ENCODE peak calls at places on chromosome 9, in nine cellular contexts. U, A, X, T, O, S, N, J and M are unnamed samples.

GRCh38 chr9:122213589-122214413 is 15.0 kb downstream of the LHX6 start:
- DNase-seq in U (no peak), N (peak), A (peak), O (peak), S (peak), X (no peak), J (no peak), T (peak), M (no peak)

GRCh38 chr9:121620777-121621437 is 30.5 kb upstream of the DAB2IP start:
- DNase-seq in A (no peak), T (no peak), N (no peak), X (peak), U (no peak), J (no peak), O (peak), S (peak), M (no peak)

GRCh38 chr9:70133253-70134208 is 89.9 kb downstream of the MAMDC2 start:
- DNase-seq in A (no peak), J (peak), O (no peak), N (no peak), X (no peak), T (no peak), U (no peak), S (no peak), M (no peak)

GRCh38 chr9:79053613-79054012 is 518.2 kb upstream of the TLE4 start:
- DNase-seq in U (no peak), A (no peak), X (no peak), T (peak), J (peak), O (no peak), N (no peak), S (no peak), M (no peak)

GRCh38 chr9:114302727-114303126 is 20.2 kb upstream of the ORM1 start:
- DNase-seq in X (no peak), U (peak), J (no peak), A (peak), T (no peak), S (no peak), O (no peak), N (no peak), M (no peak)

GRCh38 chr9:94173632-94174031 is 85.5 kb upstream of the ZNF169 start:
- DNase-seq in T (no peak), N (no peak), J (no peak), S (no peak), O (no peak), U (no peak), X (no peak), A (no peak), M (no peak)

GRCh38 chr9:79581388-79581787 is 9.6 kb downstream of the TLE4 start:
- DNase-seq in N (no peak), S (no peak), U (no peak), X (peak), O (peak), J (peak), T (no peak), A (no peak), M (no peak)

GRCh38 chr9:2150338-2150737 is 135.2 kb downstream of the SMARCA2 start:
- DNase-seq in X (no peak), J (no peak), O (no peak), A (no peak), T (no peak), N (no peak), S (no peak), U (no peak), M (no peak)

GRCh38 chr9:4327504-4328191 is 27.8 kb upstream of the GLIS3 start:
- DNase-seq in O (no peak), J (peak), T (peak), A (no peak), U (no peak), N (no peak), S (no peak), X (peak), M (no peak)

GRCh38 chr9:79693750-79694149 is 122.0 kb downstream of the TLE4 start:
- DNase-seq in S (no peak), A (no peak), J (no peak), U (no peak), X (no peak), O (no peak), N (no peak), T (no peak), M (no peak)

GRCh38 chr9:36779582-36779981 is 206.9 kb downstream of the MELK start:
- DNase-seq in X (no peak), A (no peak), O (no peak), S (no peak), J (no peak), U (no peak), N (no peak), T (no peak), M (no peak)

GRCh38 chr9:18905033-18905882 is 127.8 kb downstream of the SAXO1 start:
- DNase-seq in N (no peak), S (no peak), X (peak), A (no peak), U (no peak), O (no peak), J (peak), T (peak), M (no peak)

GRCh38 chr9:21031091-21031817 is at the start of gene HACD4:
- DNase-seq in S (no peak), N (no peak), A (peak), T (no peak), J (peak), X (peak), O (no peak), U (peak), M (no peak)

GRCh38 chr9:15374310-15374709 is 48.4 kb upstream of the SNAPC3 start:
- DNase-seq in U (no peak), X (no peak), T (no peak), A (no peak), O (no peak), J (no peak), N (peak), S (no peak), M (no peak)

GRCh38 chr9:97406620-97407177 is 5.2 kb upstream of the TDRD7 start:
- DNase-seq in O (no peak), J (no peak), X (no peak), U (no peak), S (peak), T (no peak), A (no peak), N (no peak), M (no peak)
- H3K4me3 ChIP-seq in O (no peak), J (no peak), X (no peak), U (no peak), S (peak), T (no peak), A (no peak), N (no peak), M (no peak)

GRCh38 chr9:74742176-74742575 is 145.5 kb downstream of the TRPM6 start:
- DNase-seq in O (no peak), T (no peak), N (no peak), A (no peak), X (no peak), J (no peak), S (no peak), U (no peak), M (no peak)

DNA sequence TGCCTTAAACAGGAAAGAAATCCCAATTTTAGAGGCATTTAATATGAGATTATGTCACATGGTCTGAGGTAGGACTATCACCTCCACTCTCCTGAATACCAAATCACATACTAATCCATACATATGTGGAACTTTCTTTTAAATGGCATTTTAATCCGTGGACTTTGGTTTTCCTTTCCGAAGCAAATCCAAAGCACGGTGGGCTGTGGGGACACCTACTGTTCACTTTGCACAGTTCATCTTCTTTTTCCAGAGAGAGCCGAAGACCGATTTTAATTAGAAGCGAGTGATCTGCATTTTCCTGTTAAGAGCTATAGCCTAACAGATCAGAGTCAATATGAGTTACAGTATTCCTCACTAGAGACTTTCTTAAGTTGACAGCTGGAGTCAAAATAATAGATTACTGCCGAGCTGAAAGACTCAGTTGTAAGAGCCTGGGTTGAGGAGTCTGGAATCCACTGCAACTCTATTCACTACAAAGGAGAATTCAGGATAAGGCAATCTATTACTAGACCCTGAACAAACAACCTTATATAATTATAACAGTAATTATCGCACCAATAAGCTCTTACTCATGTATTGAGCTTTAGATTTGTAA is 144.8 kb downstream of the TRPM6 start:
- DNase-seq in A (no peak), X (peak), N (no peak), T (peak), J (peak), S (peak), O (peak), U (no peak), M (no peak)
- TF ChIP-seq CTCF in A (peak), X (peak), N (peak), T (peak), J (peak), S (peak), O (peak), U (no peak), M (peak)

GRCh38 chr9:126470251-126470993 is 143.3 kb upstream of the LMX1B start:
- DNase-seq in X (no peak), T (no peak), O (no peak), S (no peak), N (peak), J (no peak), U (no peak), A (no peak), M (no peak)

GRCh38 chr9:126472931-126473330 is 140.8 kb upstream of the LMX1B start:
- DNase-seq in J (no peak), A (no peak), U (no peak), N (no peak), O (no peak), T (no peak), S (no peak), X (no peak), M (no peak)

GRCh38 chr9:126472446-126472845 is 141.3 kb upstream of the LMX1B start:
- DNase-seq in S (no peak), J (no peak), X (no peak), N (no peak), U (no peak), O (no peak), T (no peak), A (no peak), M (no peak)

GRCh38 chr9:126468141-126468825 is 141.7 kb downstream of the MVB12B start:
- DNase-seq in J (no peak), S (no peak), A (no peak), U (peak), N (no peak), O (no peak), X (no peak), T (no peak), M (no peak)

DNA sequence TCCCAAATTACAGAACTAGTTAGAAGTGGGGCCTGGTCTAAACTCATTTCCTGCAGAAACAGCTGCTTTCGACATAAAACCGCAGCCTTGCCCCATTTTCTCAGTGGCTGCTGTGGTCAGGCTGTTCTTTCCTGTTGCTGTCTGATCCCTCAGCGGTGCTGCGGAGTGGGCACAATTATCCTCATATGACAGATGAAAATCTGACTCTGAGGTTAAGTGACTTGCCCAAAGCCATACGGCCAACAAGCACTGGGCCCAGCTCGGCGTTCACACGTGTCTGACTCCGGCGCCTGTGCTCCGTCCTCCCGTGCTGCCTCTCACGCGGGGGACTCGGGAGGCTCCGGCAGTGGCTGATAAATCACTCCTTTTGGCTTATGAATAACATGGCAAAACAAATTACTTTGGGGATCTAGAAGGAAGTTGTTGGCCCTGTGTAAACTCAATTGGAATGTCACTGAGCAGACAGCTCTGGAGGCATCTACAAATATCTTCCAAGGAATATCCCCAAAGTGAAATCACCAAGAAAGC is 142.6 kb upstream of the LMX1B start:
- DNase-seq in A (peak), U (peak), J (peak), N (peak), T (no peak), S (no peak), O (no peak), X (peak), M (no peak)
- H3K4me3 ChIP-seq in A (no peak), U (no peak), J (no peak), N (no peak), T (no peak), S (no peak), O (no peak), X (no peak), M (no peak)

DNA sequence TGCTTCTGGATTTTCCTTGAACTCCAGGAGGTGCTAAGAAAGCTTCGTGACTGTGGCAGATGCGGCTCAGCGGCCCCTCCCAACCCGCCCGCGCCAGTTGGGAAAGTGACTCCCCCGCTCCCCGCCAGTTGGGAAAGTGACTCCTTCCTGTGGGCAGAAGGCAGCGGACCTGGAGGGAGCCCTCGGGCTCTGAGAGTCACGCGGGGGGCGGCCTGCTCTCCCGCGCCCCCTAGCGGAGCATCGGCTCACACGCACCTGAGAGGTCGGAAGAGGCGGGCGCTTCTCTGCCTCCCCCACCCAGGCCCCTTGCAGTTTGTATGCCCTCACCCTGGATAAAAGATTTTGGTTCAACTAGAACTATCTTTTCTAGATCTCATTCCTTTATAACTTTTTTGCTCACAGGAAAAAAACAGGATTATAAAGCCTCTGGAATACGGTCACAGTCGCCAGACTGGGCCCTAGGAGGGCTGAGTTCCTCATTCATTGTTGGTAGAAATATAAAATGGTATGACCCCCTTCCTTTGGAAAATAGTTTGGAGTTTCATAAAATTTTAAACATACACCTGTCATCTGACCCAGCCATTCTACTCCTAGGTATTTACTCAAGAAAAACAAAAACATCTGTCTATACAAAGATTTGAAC is 82.2 kb downstream of the HSD17B3 start:
- DNase-seq in S (no peak), X (peak), J (no peak), O (no peak), U (peak), T (no peak), A (peak), N (no peak), M (no peak)
- TF ChIP-seq CTCF in S (peak), X (peak), J (peak), O (peak), U (no peak), T (peak), A (peak), N (no peak), M (peak)

GRCh38 chr9:89467278-89467625 is 30.7 kb downstream of the SEMA4D start:
- DNase-seq in U (no peak), A (no peak), O (no peak), X (no peak), T (no peak), S (no peak), N (no peak), J (no peak), M (no peak)

GRCh38 chr9:89466451-89467277 is 31.2 kb downstream of the SEMA4D start:
- DNase-seq in S (no peak), U (peak), J (no peak), X (no peak), T (no peak), A (no peak), N (no peak), O (no peak), M (no peak)

GRCh38 chr9:89469003-89469402 is 28.9 kb downstream of the SEMA4D start:
- DNase-seq in O (no peak), S (no peak), U (peak), N (no peak), T (no peak), J (no peak), X (no peak), A (no peak), M (no peak)

GRCh38 chr9:89470239-89470638 is 27.7 kb downstream of the SEMA4D start:
- DNase-seq in J (no peak), T (no peak), N (no peak), A (no peak), S (no peak), U (peak), X (no peak), O (no peak), M (peak)

DNA sequence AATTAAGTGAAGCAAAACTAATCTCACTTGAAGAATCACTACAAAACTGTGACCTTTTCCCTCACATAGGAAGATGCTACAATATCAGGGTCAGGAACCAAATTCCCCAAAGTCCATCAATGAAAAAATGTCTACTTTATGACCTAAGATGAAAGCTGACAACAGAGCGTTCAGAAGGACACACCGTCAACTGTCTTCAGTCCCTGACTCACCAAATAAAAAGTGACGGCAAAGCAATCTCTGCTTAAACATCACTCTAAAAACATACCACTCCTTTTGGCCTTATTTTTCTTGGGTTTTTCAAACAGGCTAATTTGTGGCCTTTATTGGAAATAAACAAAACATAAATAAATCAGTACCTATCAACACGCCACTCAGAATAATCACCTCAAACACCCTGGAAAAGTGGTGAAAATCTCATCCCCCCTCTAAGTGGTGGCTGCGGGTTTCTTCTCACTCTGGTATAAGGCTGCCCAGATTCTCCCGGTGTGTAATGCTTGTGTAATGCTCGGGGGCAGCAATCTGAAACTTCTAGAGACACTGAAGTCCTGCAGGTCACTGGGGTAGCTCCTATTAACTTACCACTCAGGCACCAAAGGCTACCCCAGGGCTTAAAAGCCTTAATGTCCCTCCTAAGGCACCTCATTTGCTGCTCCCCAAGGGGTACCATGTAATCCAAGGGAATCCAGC is 29.5 kb downstream of the SEMA4D start:
- DNase-seq in J (no peak), X (no peak), O (no peak), U (peak), S (no peak), A (no peak), T (no peak), N (no peak), M (no peak)
- H3K4me3 ChIP-seq in J (no peak), X (no peak), O (no peak), U (no peak), S (no peak), A (no peak), T (no peak), N (no peak), M (no peak)

GRCh38 chr9:130432796-130433167 is 12.0 kb upstream of the ASS1 start:
- DNase-seq in U (no peak), J (no peak), T (no peak), N (no peak), S (no peak), O (no peak), A (no peak), X (no peak), M (no peak)

GRCh38 chr9:130433168-130433946 is 11.4 kb upstream of the ASS1 start:
- DNase-seq in U (no peak), T (peak), J (peak), S (no peak), A (no peak), X (peak), O (peak), N (no peak), M (no peak)

GRCh38 chr9:130430734-130431535 is 13.8 kb upstream of the ASS1 start:
- DNase-seq in T (no peak), A (no peak), N (no peak), X (no peak), J (no peak), O (no peak), U (no peak), S (no peak), M (no peak)

GRCh38 chr9:130431536-130432303 is 13.0 kb upstream of the ASS1 start:
- DNase-seq in J (no peak), X (no peak), A (no peak), S (no peak), T (no peak), O (no peak), U (no peak), N (no peak), M (no peak)

DNA sequence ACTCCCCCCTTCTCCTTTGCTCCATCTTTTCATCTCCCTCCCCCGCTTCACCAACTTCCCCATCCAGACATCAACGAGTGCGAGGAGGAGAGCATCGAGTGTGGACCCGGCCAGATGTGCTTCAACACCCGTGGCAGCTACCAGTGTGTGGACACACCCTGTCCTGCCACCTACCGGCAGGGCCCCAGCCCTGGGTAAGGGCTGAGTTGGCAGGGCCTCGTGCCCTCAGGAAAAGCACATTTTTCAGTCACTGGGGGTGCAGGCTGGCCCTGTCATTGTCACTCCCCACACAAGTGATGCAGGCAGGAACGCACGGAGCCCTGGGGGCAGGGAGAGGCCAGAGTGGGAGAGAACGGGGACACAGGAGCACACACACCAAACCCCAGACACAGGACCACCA is 12.4 kb upstream of the ASS1 start:
- DNase-seq in S (no peak), T (peak), U (no peak), X (no peak), O (no peak), J (no peak), N (no peak), A (no peak), M (no peak)
- TF ChIP-seq CTCF in S (peak), T (peak), U (no peak), X (no peak), O (peak), J (no peak), N (no peak), A (no peak), M (peak)

DNA sequence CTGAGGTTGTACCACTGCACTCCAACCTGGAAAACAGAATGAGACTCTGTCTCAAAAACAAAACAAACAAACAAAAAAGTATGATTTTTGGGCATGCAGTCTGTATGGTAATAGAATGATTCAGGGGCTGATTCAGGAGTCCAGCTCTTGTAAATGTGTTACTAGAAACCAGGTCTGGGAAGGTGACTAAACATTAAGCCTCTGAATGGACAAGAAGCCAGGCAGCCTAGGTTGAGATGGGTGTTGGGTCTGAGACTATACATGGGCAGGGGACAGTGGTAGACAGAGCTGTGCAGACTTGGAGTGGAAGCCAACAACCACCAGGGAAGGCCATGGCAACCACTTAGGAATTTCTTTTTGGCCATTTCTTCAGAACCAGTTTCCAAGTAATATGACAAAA is 64.9 kb upstream of the TLE1 start:
- DNase-seq in J (peak), O (no peak), U (no peak), A (no peak), N (no peak), S (no peak), T (peak), X (no peak), M (no peak)
- H3K4me3 ChIP-seq in J (no peak), O (no peak), U (no peak), A (no peak), N (no peak), S (no peak), T (no peak), X (no peak), M (no peak)